ENCODE peak calls at places on chromosomes 2 and 18, in four cellular contexts. One of them, this sample, is unnamed.

GRCh38 chr2:227295806-227296205 is 29.2 kb upstream of the MFF start:
- DNase-seq in NCI-H1694: no peak
- DNase-seq in activated CD4-positive, alpha-beta T cell treated with anti-CD3 and anti-CD28 coated beads for 48 hours: no peak
- DNase-seq in NCI-H526: no peak
- DNase-seq in this sample: no peak

GRCh38 chr2:234480337-234480736 is 16.5 kb downstream of the ARL4C start:
- DNase-seq in NCI-H526: no peak
- DNase-seq in activated CD4-positive, alpha-beta T cell treated with anti-CD3 and anti-CD28 coated beads for 48 hours: no peak
- DNase-seq in NCI-H1694: no peak
- DNase-seq in this sample: no peak

GRCh38 chr2:206971805-206972204 is 32.5 kb downstream of the CPO start:
- DNase-seq in NCI-H1694: no peak
- DNase-seq in NCI-H526: no peak
- DNase-seq in activated CD4-positive, alpha-beta T cell treated with anti-CD3 and anti-CD28 coated beads for 48 hours: no peak
- DNase-seq in this sample: no peak

GRCh38 chr18:49907346-49907929 is 94.1 kb upstream of the ACAA2 start:
- DNase-seq in NCI-H526: no peak
- DNase-seq in activated CD4-positive, alpha-beta T cell treated with anti-CD3 and anti-CD28 coated beads for 48 hours: no peak
- DNase-seq in NCI-H1694: peak
- DNase-seq in this sample: peak

GRCh38 chr2:149767516-149767974 is 180.0 kb upstream of the MMADHC start:
- DNase-seq in NCI-H1694: no peak
- DNase-seq in activated CD4-positive, alpha-beta T cell treated with anti-CD3 and anti-CD28 coated beads for 48 hours: no peak
- DNase-seq in NCI-H526: no peak
- DNase-seq in this sample: peak

GRCh38 chr2:112885503-112885897 is 25.5 kb upstream of the IL37 start:
- DNase-seq in activated CD4-positive, alpha-beta T cell treated with anti-CD3 and anti-CD28 coated beads for 48 hours: no peak
- DNase-seq in NCI-H1694: no peak
- DNase-seq in NCI-H526: no peak
- DNase-seq in this sample: no peak

GRCh38 chr2:237165405-237166276 is 80.0 kb downstream of the COPS8 start:
- DNase-seq in NCI-H526: no peak
- DNase-seq in activated CD4-positive, alpha-beta T cell treated with anti-CD3 and anti-CD28 coated beads for 48 hours: no peak
- DNase-seq in NCI-H1694: no peak
- DNase-seq in this sample: peak

GRCh38 chr2:127664895-127665225 is 10.5 kb downstream of the LIMS2 start:
- DNase-seq in NCI-H1694: no peak
- DNase-seq in NCI-H526: no peak
- DNase-seq in activated CD4-positive, alpha-beta T cell treated with anti-CD3 and anti-CD28 coated beads for 48 hours: no peak
- DNase-seq in this sample: no peak

GRCh38 chr2:11434443-11434842 is 31.5 kb downstream of the E2F6 start:
- DNase-seq in NCI-H1694: no peak
- DNase-seq in activated CD4-positive, alpha-beta T cell treated with anti-CD3 and anti-CD28 coated beads for 48 hours: no peak
- DNase-seq in NCI-H526: no peak
- DNase-seq in this sample: no peak

GRCh38 chr18:67007999-67008398 is 404.1 kb upstream of the CDH19 start:
- DNase-seq in NCI-H526: no peak
- DNase-seq in NCI-H1694: no peak
- DNase-seq in activated CD4-positive, alpha-beta T cell treated with anti-CD3 and anti-CD28 coated beads for 48 hours: no peak
- DNase-seq in this sample: no peak

GRCh38 chr2:38716185-38716584 is 35.0 kb downstream of the SRSF7 start:
- DNase-seq in NCI-H1694: no peak
- DNase-seq in NCI-H526: no peak
- DNase-seq in activated CD4-positive, alpha-beta T cell treated with anti-CD3 and anti-CD28 coated beads for 48 hours: no peak
- DNase-seq in this sample: peak

GRCh38 chr2:187453078-187453641 is 5.1 kb upstream of the CALCRL start:
- DNase-seq in NCI-H526: no peak
- DNase-seq in activated CD4-positive, alpha-beta T cell treated with anti-CD3 and anti-CD28 coated beads for 48 hours: no peak
- DNase-seq in NCI-H1694: peak
- DNase-seq in this sample: no peak

GRCh38 chr2:86552889-86553288 is 10.4 kb downstream of the CHMP3 start:
- DNase-seq in activated CD4-positive, alpha-beta T cell treated with anti-CD3 and anti-CD28 coated beads for 48 hours: no peak
- DNase-seq in NCI-H1694: no peak
- DNase-seq in NCI-H526: no peak
- DNase-seq in this sample: no peak

GRCh38 chr2:135916232-135916631 is 40.0 kb upstream of the MCM6 start:
- DNase-seq in NCI-H1694: peak
- DNase-seq in NCI-H526: peak
- DNase-seq in activated CD4-positive, alpha-beta T cell treated with anti-CD3 and anti-CD28 coated beads for 48 hours: no peak
- DNase-seq in this sample: peak

GRCh38 chr2:127877626-127878025 is 8.1 kb downstream of the AMMECR1L start:
- DNase-seq in activated CD4-positive, alpha-beta T cell treated with anti-CD3 and anti-CD28 coated beads for 48 hours: no peak
- DNase-seq in NCI-H526: no peak
- DNase-seq in NCI-H1694: no peak
- DNase-seq in this sample: no peak

GRCh38 chr2:170475878-170476277 is 239.3 kb upstream of the SP5 start:
- DNase-seq in activated CD4-positive, alpha-beta T cell treated with anti-CD3 and anti-CD28 coated beads for 48 hours: no peak
- DNase-seq in NCI-H1694: no peak
- DNase-seq in NCI-H526: no peak
- DNase-seq in this sample: no peak

GRCh38 chr2:233982421-233983121 is 65.4 kb downstream of the TRPM8 start:
- DNase-seq in activated CD4-positive, alpha-beta T cell treated with anti-CD3 and anti-CD28 coated beads for 48 hours: no peak
- DNase-seq in NCI-H526: no peak
- DNase-seq in NCI-H1694: no peak
- DNase-seq in this sample: peak

GRCh38 chr18:35949090-35949489 is 23.4 kb upstream of the RMP24 start:
- DNase-seq in activated CD4-positive, alpha-beta T cell treated with anti-CD3 and anti-CD28 coated beads for 48 hours: no peak
- DNase-seq in NCI-H526: no peak
- DNase-seq in NCI-H1694: no peak
- DNase-seq in this sample: no peak

GRCh38 chr2:157497603-157498314 is 53.9 kb upstream of the CYTIP start:
- DNase-seq in activated CD4-positive, alpha-beta T cell treated with anti-CD3 and anti-CD28 coated beads for 48 hours: peak
- DNase-seq in NCI-H526: peak
- DNase-seq in NCI-H1694: peak
- DNase-seq in this sample: peak

GRCh38 chr2:191710411-191710900 is 32.5 kb downstream of the NABP1 start:
- DNase-seq in NCI-H526: no peak
- DNase-seq in activated CD4-positive, alpha-beta T cell treated with anti-CD3 and anti-CD28 coated beads for 48 hours: no peak
- DNase-seq in NCI-H1694: no peak
- DNase-seq in this sample: peak

GRCh38 chr18:22503803-22504202 is 86.1 kb upstream of the CTAGE1 start:
- DNase-seq in NCI-H1694: no peak
- DNase-seq in activated CD4-positive, alpha-beta T cell treated with anti-CD3 and anti-CD28 coated beads for 48 hours: no peak
- DNase-seq in NCI-H526: no peak
- DNase-seq in this sample: peak

GRCh38 chr2:110206056-110206455 is 1.2 kb upstream of the NPHP1 start:
- DNase-seq in activated CD4-positive, alpha-beta T cell treated with anti-CD3 and anti-CD28 coated beads for 48 hours: no peak
- DNase-seq in NCI-H1694: no peak
- DNase-seq in NCI-H526: no peak
- DNase-seq in this sample: peak

GRCh38 chr2:152924722-152925121 is 206.3 kb downstream of the ARL6IP6 start:
- DNase-seq in NCI-H526: no peak
- DNase-seq in activated CD4-positive, alpha-beta T cell treated with anti-CD3 and anti-CD28 coated beads for 48 hours: no peak
- DNase-seq in NCI-H1694: no peak
- DNase-seq in this sample: peak

GRCh38 chr2:177165103-177165583 is 47.5 kb upstream of the HNRNPA3 start:
- DNase-seq in NCI-H526: peak
- DNase-seq in NCI-H1694: no peak
- DNase-seq in activated CD4-positive, alpha-beta T cell treated with anti-CD3 and anti-CD28 coated beads for 48 hours: no peak
- DNase-seq in this sample: peak

GRCh38 chr2:149490296-149490695 is 97.3 kb downstream of the MMADHC start:
- DNase-seq in NCI-H526: no peak
- DNase-seq in NCI-H1694: peak
- DNase-seq in activated CD4-positive, alpha-beta T cell treated with anti-CD3 and anti-CD28 coated beads for 48 hours: no peak
- DNase-seq in this sample: peak

GRCh38 chr2:151238527-151239487 is 22.9 kb downstream of the RBM43 start:
- DNase-seq in NCI-H1694: peak
- DNase-seq in NCI-H526: peak
- DNase-seq in activated CD4-positive, alpha-beta T cell treated with anti-CD3 and anti-CD28 coated beads for 48 hours: peak
- DNase-seq in this sample: peak

GRCh38 chr2:119201815-119202214 is 21.8 kb upstream of the STEAP3 start:
- DNase-seq in NCI-H526: no peak
- DNase-seq in NCI-H1694: no peak
- DNase-seq in activated CD4-positive, alpha-beta T cell treated with anti-CD3 and anti-CD28 coated beads for 48 hours: no peak
- DNase-seq in this sample: no peak

GRCh38 chr2:8548871-8549221 is 133.0 kb upstream of the ID2 start:
- DNase-seq in NCI-H526: no peak
- DNase-seq in NCI-H1694: no peak
- DNase-seq in activated CD4-positive, alpha-beta T cell treated with anti-CD3 and anti-CD28 coated beads for 48 hours: no peak
- DNase-seq in this sample: no peak

GRCh38 chr2:99079226-99079625 is 62.3 kb upstream of the C2orf15 start:
- DNase-seq in NCI-H1694: no peak
- DNase-seq in activated CD4-positive, alpha-beta T cell treated with anti-CD3 and anti-CD28 coated beads for 48 hours: no peak
- DNase-seq in NCI-H526: no peak
- DNase-seq in this sample: peak

GRCh38 chr2:191620144-191620543 is 57.8 kb upstream of the NABP1 start:
- DNase-seq in NCI-H526: no peak
- DNase-seq in activated CD4-positive, alpha-beta T cell treated with anti-CD3 and anti-CD28 coated beads for 48 hours: no peak
- DNase-seq in NCI-H1694: no peak
- DNase-seq in this sample: no peak

GRCh38 chr2:104385743-104386142 is 468.2 kb upstream of the POU3F3 start:
- DNase-seq in NCI-H1694: no peak
- DNase-seq in activated CD4-positive, alpha-beta T cell treated with anti-CD3 and anti-CD28 coated beads for 48 hours: no peak
- DNase-seq in NCI-H526: no peak
- DNase-seq in this sample: no peak

GRCh38 chr2:200728630-200729029 is 83.1 kb upstream of the BZW1 start:
- DNase-seq in NCI-H1694: no peak
- DNase-seq in NCI-H526: no peak
- DNase-seq in activated CD4-positive, alpha-beta T cell treated with anti-CD3 and anti-CD28 coated beads for 48 hours: no peak
- DNase-seq in this sample: peak